ENCODE peak calls at places on chromosome 17, in seven cellular contexts. R is stimulated activated naive CD8-positive, alpha-beta T cell treated with anti-CD3 and anti-CD28 coated beads, Interleukin-15, Interleukin-2, amounts not matched to agents 100 U/mL and 50 U/mL, for 24 hours; W is right cardiac atrium; J is left lobe of liver; C is GM23338; V is PC-3; F is foreskin keratinocyte. E is an unnamed sample.

GRCh38 chr17:74340470-74341023 is 14.5 kb downstream of the KIF19 start:
- ATAC-seq in R (no peak), F (no peak), W (no peak), J (no peak), V (peak; percentile 34), C (peak; percentile 14), E (no peak)

GRCh38 chr17:78027121-78027520 is 68.6 kb downstream of the TNRC6C start:
- ATAC-seq in J (no peak), C (no peak), V (no peak), R (no peak), F (no peak), W (peak; percentile 51), E (no peak)

GRCh38 chr17:28381141-28381825 is 9.8 kb downstream of the SARM1 start:
- ATAC-seq in F (peak; percentile 35), R (no peak), V (no peak), J (peak; percentile 75), C (peak; percentile 77), W (no peak), E (no peak)

GRCh38 chr17:7704601-7705268 is at the start of gene EFNB3:
- ATAC-seq in J (peak; percentile 33), V (peak; percentile 76), C (peak; percentile 69), F (peak; percentile 36), W (peak; percentile 18), R (no peak), E (peak; percentile 23)

GRCh38 chr17:37743875-37744632 is 805 bp downstream of the HNF1B start:
- ATAC-seq in C (peak; percentile 36), J (peak; percentile 10), F (peak; percentile 16), R (no peak), V (peak; percentile 3), W (peak; percentile 12), E (peak; percentile 43)

GRCh38 chr17:20120835-20121234 is 111.7 kb downstream of the SPECC1 start:
- ATAC-seq in V (no peak), W (no peak), J (no peak), F (no peak), R (no peak), C (no peak), E (no peak)

GRCh38 chr17:82837586-82838320 is 2.1 kb downstream of the ZNF750 start:
- ATAC-seq in C (no peak), V (no peak), F (no peak), J (peak; percentile 75), R (no peak), W (peak; percentile 29), E (no peak)

GRCh38 chr17:42547698-42548069 is 5.0 kb upstream of the HSD17B1 start:
- ATAC-seq in V (no peak), R (no peak), J (peak; percentile 67), F (no peak), C (no peak), W (peak; percentile 13), E (no peak)

GRCh38 chr17:73534575-73534940 is 109.7 kb downstream of the SDK2 start:
- ATAC-seq in C (no peak), V (no peak), F (no peak), R (no peak), W (no peak), J (no peak), E (no peak)

GRCh38 chr17:81030726-81031570 is 4.0 kb upstream of the BAIAP2 start:
- ATAC-seq in J (peak; percentile 56), F (no peak), C (no peak), R (no peak), V (no peak), W (peak; percentile 42), E (no peak)

GRCh38 chr17:13601317-13601775 is 383 bp downstream of the HS3ST3A1 start:
- ATAC-seq in C (peak; percentile 34), W (peak; percentile 50), F (peak; percentile 46), V (no peak), R (no peak), J (peak; percentile 47), E (peak; percentile 18)

GRCh38 chr17:49862781-49863331 is 15.0 kb upstream of the TAC4 start:
- ATAC-seq in R (no peak), J (peak; percentile 60), V (no peak), F (no peak), W (no peak), C (no peak), E (no peak)

GRCh38 chr17:63844293-63844672 is 1.8 kb upstream of the SMARCD2 start:
- ATAC-seq in W (no peak), C (no peak), V (no peak), J (no peak), R (no peak), F (no peak), E (no peak)

GRCh38 chr17:74950207-74950606 is 14.5 kb downstream of the OTOP3 start:
- ATAC-seq in F (peak; percentile 55), J (no peak), V (peak; percentile 45), W (no peak), C (peak; percentile 20), R (no peak), E (no peak)

GRCh38 chr17:3796110-3796821 is 4.7 kb downstream of the ITGAE start:
- ATAC-seq in F (no peak), C (no peak), J (no peak), R (peak; percentile 83), V (no peak), W (no peak), E (peak; percentile 75)

GRCh38 chr17:42698736-42699414 is 16.5 kb downstream of the CNTNAP1 start:
- ATAC-seq in F (no peak), J (no peak), R (no peak), W (peak; percentile 74), V (peak; percentile 67), C (peak; percentile 46), E (no peak)

GRCh38 chr17:32100971-32101631 is 41.2 kb upstream of the RHOT1 start:
- ATAC-seq in W (no peak), C (peak; percentile 28), V (peak; percentile 55), J (peak; percentile 96), R (no peak), F (no peak), E (no peak)

GRCh38 chr17:21345236-21345635 is 30.9 kb upstream of the KCNJ12 start:
- ATAC-seq in W (no peak), R (no peak), J (no peak), C (no peak), V (no peak), F (no peak), E (no peak)

GRCh38 chr17:10156579-10157488 is 41.6 kb downstream of the GAS7 start:
- ATAC-seq in V (no peak), R (peak; percentile 50), J (peak; percentile 51), W (peak; percentile 72), F (no peak), C (no peak), E (no peak)

GRCh38 chr17:71440513-71440912 is 680.3 kb upstream of the SOX9 start:
- ATAC-seq in C (no peak), W (no peak), J (no peak), F (peak; percentile 8), V (peak; percentile 25), R (no peak), E (no peak)